ENCODE peak calls at places on chromosomes 3 and 15, in ten cellular contexts. E is HL-60; W is lower lobe of right lung; R is esophagus muscularis mucosa; P is hepatocyte; C is heart left ventricle; B is heart right ventricle; X is endodermal cell; S is stomach; V is CD8-positive, alpha-beta T cell. N is an unnamed sample.

GRCh38 chr15:40049076-40049475 is 10.1 kb upstream of the SRP14 start:
- DNase-seq in E (no peak), W (no peak), R (peak), P (no peak), C (no peak), B (no peak), X (peak), S (no peak), V (no peak), N (no peak)

GRCh38 chr3:150956376-150956775 is 16.2 kb downstream of the CLRN1 start:
- DNase-seq in E (no peak), W (no peak), R (no peak), P (peak), C (no peak), B (no peak), X (no peak), S (no peak), V (no peak), N (no peak)

GRCh38 chr3:73546961-73547360 is 77.8 kb downstream of the PDZRN3 start:
- DNase-seq in E (no peak), W (no peak), R (no peak), P (no peak), C (no peak), B (no peak), X (no peak), S (no peak), V (no peak), N (no peak)

GRCh38 chr3:163655021-163655420 is 1423.3 kb downstream of the SI start:
- DNase-seq in E (no peak), W (no peak), R (no peak), P (no peak), C (no peak), B (no peak), X (no peak), S (no peak), V (no peak), N (no peak)

GRCh38 chr3:172181936-172182708 is 142.7 kb downstream of the FNDC3B start:
- DNase-seq in E (no peak), W (no peak), R (no peak), P (no peak), C (no peak), B (no peak), X (peak), S (no peak), V (no peak), N (no peak)

GRCh38 chr3:154356009-154356408 is 31.7 kb upstream of the DHX36 start:
- DNase-seq in E (no peak), W (no peak), R (no peak), P (peak), C (no peak), B (no peak), X (no peak), S (no peak), V (no peak), N (no peak)

GRCh38 chr15:44381223-44381622 is 46.2 kb upstream of the CTDSPL2 start:
- DNase-seq in E (no peak), W (no peak), R (no peak), P (no peak), C (no peak), B (no peak), X (no peak), S (no peak), V (no peak), N (no peak)

GRCh38 chr15:99511865-99512632 is 53.7 kb upstream of the MEF2A start:
- DNase-seq in E (no peak), W (no peak), R (no peak), P (no peak), C (peak), B (peak), X (no peak), S (no peak), V (no peak), N (peak)

GRCh38 chr15:80188293-80188692 is 35.5 kb downstream of the FAH start:
- DNase-seq in E (no peak), W (no peak), R (no peak), P (peak), C (no peak), B (no peak), X (no peak), S (no peak), V (no peak), N (no peak)

GRCh38 chr15:99409097-99409473 is 156.7 kb upstream of the MEF2A start:
- DNase-seq in E (no peak), W (peak), R (peak), P (peak), C (peak), B (peak), X (peak), S (peak), V (no peak), N (peak)

GRCh38 chr15:92273732-92274131 is 119.9 kb upstream of the ST8SIA2 start:
- DNase-seq in E (no peak), W (no peak), R (no peak), P (no peak), C (no peak), B (no peak), X (no peak), S (no peak), V (no peak), N (no peak)

GRCh38 chr15:92272106-92272505 is 121.6 kb upstream of the ST8SIA2 start:
- DNase-seq in E (no peak), W (no peak), R (no peak), P (no peak), C (no peak), B (no peak), X (no peak), S (no peak), V (no peak), N (no peak)

GRCh38 chr15:92273286-92273685 is 120.4 kb upstream of the ST8SIA2 start:
- DNase-seq in E (no peak), W (no peak), R (peak), P (no peak), C (no peak), B (no peak), X (no peak), S (no peak), V (no peak), N (no peak)

GRCh38 chr15:92277776-92278175 is 115.9 kb upstream of the ST8SIA2 start:
- DNase-seq in E (peak), W (peak), R (peak), P (peak), C (no peak), B (peak), X (peak), S (no peak), V (no peak), N (no peak)
- TF ChIP-seq CTCF in E (peak), W (peak), R (peak), P (peak), C (peak), B (no peak), X (peak), S (peak), V (no peak), N (peak)

GRCh38 chr3:4750306-4751056 is 228.8 kb upstream of the BHLHE40 start:
- DNase-seq in E (no peak), W (no peak), R (no peak), P (peak), C (no peak), B (peak), X (no peak), S (no peak), V (no peak), N (no peak)
- H3K4me3 ChIP-seq in E (no peak), W (no peak), R (no peak), P (no peak), C (no peak), B (no peak), X (no peak), S (no peak), V (no peak), N (no peak)

GRCh38 chr3:120171134-120171863 is 77.1 kb upstream of the GSK3B start:
- DNase-seq in E (no peak), W (no peak), R (no peak), P (no peak), C (no peak), B (no peak), X (no peak), S (no peak), V (no peak), N (no peak)
- H3K27ac ChIP-seq in E (no peak), W (no peak), R (peak), P (no peak), C (no peak), B (no peak), X (no peak), S (no peak), V (no peak), N (no peak)

GRCh38 chr15:35290301-35290721 is 205.2 kb upstream of the NANOGP8 start:
- DNase-seq in E (no peak), W (no peak), R (no peak), P (no peak), C (no peak), B (no peak), X (no peak), S (no peak), V (no peak), N (no peak)

GRCh38 chr15:35288580-35288979 is 203.5 kb upstream of the NANOGP8 start:
- DNase-seq in E (no peak), W (no peak), R (no peak), P (no peak), C (no peak), B (no peak), X (no peak), S (no peak), V (no peak), N (no peak)

GRCh38 chr15:35298509-35298908 is 213.4 kb upstream of the NANOGP8 start:
- DNase-seq in E (no peak), W (no peak), R (no peak), P (no peak), C (no peak), B (no peak), X (no peak), S (no peak), V (no peak), N (no peak)

GRCh38 chr15:35289029-35289617 is 204.0 kb upstream of the NANOGP8 start:
- DNase-seq in E (no peak), W (no peak), R (no peak), P (peak), C (no peak), B (peak), X (no peak), S (no peak), V (no peak), N (no peak)

GRCh38 chr15:35293353-35294130 is 208.4 kb upstream of the NANOGP8 start:
- DNase-seq in E (no peak), W (no peak), R (no peak), P (peak), C (no peak), B (no peak), X (peak), S (no peak), V (no peak), N (no peak)
- TF ChIP-seq CTCF in E (no peak), W (no peak), R (no peak), P (peak), C (no peak), B (no peak), X (peak), S (no peak), V (no peak), N (peak)

GRCh38 chr3:48655063-48655462 is 7.6 kb downstream of the CELSR3 start:
- DNase-seq in E (no peak), W (no peak), R (no peak), P (no peak), C (no peak), B (no peak), X (no peak), S (no peak), V (no peak), N (no peak)
- H3K4me3 ChIP-seq in E (no peak), W (no peak), R (no peak), P (no peak), C (no peak), B (no peak), X (no peak), S (no peak), V (peak), N (no peak)

DNA sequence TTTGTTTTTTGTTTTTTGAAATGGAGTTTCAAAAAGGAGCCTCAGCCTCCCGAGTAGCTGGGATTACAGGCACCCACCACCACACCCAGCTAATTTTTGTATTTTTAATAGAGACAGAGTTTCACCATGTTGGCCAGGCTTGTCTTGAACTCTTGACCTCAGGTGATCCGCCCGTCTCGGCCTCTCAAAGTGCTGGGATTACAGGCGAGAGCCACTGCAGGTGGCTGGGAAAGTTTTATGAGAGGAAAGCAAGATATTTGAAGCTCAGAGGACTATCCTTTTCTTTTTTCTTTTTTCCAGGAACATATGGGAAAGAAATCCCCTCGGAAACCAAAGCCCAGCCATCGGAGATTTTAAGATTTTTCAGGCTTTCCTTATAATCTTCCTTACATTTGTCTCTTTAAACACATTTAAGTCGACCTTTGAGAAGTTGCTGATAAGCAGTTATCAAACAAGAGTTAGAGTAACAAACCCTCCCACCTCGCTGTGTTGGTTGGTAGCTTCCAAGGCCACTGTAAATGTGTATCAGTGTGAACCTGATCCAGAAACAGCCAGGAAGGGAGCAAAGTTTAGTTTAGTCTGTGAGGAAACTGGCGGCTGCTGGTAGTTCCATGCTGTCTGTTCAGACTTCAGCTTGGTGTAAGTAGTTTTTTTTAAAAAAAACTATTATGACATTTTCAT is 34.5 kb upstream of the MAP3K13 start:
- DNase-seq in E (no peak), W (no peak), R (no peak), P (peak), C (no peak), B (no peak), X (no peak), S (peak), V (no peak), N (peak)
- H3K27ac ChIP-seq in E (no peak), W (peak), R (no peak), P (peak), C (no peak), B (peak), X (no peak), S (peak), V (no peak), N (peak)

DNA sequence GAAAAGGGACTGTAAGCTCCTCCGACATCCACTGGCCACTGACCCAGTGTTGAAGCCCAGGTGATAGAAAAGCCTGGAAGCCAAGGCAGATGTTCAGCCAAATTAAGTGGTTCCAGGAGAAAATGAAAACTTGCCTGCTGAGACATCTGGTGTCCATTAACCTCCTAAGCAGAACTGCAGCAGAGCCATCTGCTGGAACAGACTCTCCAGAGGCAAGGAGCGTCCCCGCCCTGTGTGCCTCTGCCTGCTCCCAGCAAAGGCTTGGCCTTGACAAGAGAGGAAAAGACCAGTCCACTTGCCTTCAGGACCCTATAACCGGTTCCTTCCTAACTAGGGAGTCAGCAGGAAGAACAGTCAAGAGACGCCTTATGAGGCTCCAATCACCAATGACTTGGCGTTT is 48.2 kb downstream of the SRGAP3 start:
- DNase-seq in E (no peak), W (no peak), R (no peak), P (no peak), C (no peak), B (no peak), X (no peak), S (no peak), V (no peak), N (no peak)
- TF ChIP-seq CTCF in E (no peak), W (no peak), R (no peak), P (peak), C (no peak), B (no peak), X (no peak), S (no peak), V (no peak), N (no peak)